ENCODE peak calls at places on chromosomes 13 and 19, in four cellular contexts. One of them, this sample, is unnamed.

GRCh38 chr13:33230178-33230881 is 55.2 kb downstream of the STARD13 start:
- DNase-seq in activated CD8-positive, alpha-beta memory T cell treated with anti-CD3 and anti-CD28 coated beads for 1 hour: no peak
- DNase-seq in progenitor cell of endocrine pancreas: no peak
- DNase-seq in CD4-positive, alpha-beta memory T cell: no peak
- DNase-seq in this sample: no peak

GRCh38 chr19:22595918-22596341 is 38.2 kb upstream of the ZNF492 start:
- DNase-seq in activated CD8-positive, alpha-beta memory T cell treated with anti-CD3 and anti-CD28 coated beads for 1 hour: no peak
- DNase-seq in progenitor cell of endocrine pancreas: no peak
- DNase-seq in CD4-positive, alpha-beta memory T cell: no peak
- DNase-seq in this sample: no peak

GRCh38 chr13:101552286-101552685 is 99.8 kb downstream of the ITGBL1 start:
- DNase-seq in progenitor cell of endocrine pancreas: no peak
- DNase-seq in CD4-positive, alpha-beta memory T cell: no peak
- DNase-seq in activated CD8-positive, alpha-beta memory T cell treated with anti-CD3 and anti-CD28 coated beads for 1 hour: no peak
- DNase-seq in this sample: no peak

GRCh38 chr13:106373989-106374572 is 161.4 kb downstream of the EFNB2 start:
- DNase-seq in progenitor cell of endocrine pancreas: no peak
- DNase-seq in CD4-positive, alpha-beta memory T cell: no peak
- DNase-seq in activated CD8-positive, alpha-beta memory T cell treated with anti-CD3 and anti-CD28 coated beads for 1 hour: no peak
- DNase-seq in this sample: no peak

GRCh38 chr19:16370671-16371391 is 46.2 kb downstream of the KLF2 start:
- DNase-seq in CD4-positive, alpha-beta memory T cell: no peak
- DNase-seq in progenitor cell of endocrine pancreas: no peak
- DNase-seq in activated CD8-positive, alpha-beta memory T cell treated with anti-CD3 and anti-CD28 coated beads for 1 hour: no peak
- DNase-seq in this sample: no peak

GRCh38 chr19:45179063-45179847 is 671 bp downstream of the BLOC1S3 start:
- DNase-seq in activated CD8-positive, alpha-beta memory T cell treated with anti-CD3 and anti-CD28 coated beads for 1 hour: no peak
- DNase-seq in progenitor cell of endocrine pancreas: no peak
- DNase-seq in CD4-positive, alpha-beta memory T cell: peak
- DNase-seq in this sample: no peak

GRCh38 chr13:52195052-52195837 is 35.8 kb upstream of the NEK3 start:
- DNase-seq in CD4-positive, alpha-beta memory T cell: peak
- DNase-seq in activated CD8-positive, alpha-beta memory T cell treated with anti-CD3 and anti-CD28 coated beads for 1 hour: peak
- DNase-seq in progenitor cell of endocrine pancreas: no peak
- DNase-seq in this sample: no peak

GRCh38 chr19:53467503-53468262 is at the start of gene ZNF813:
- DNase-seq in progenitor cell of endocrine pancreas: peak
- DNase-seq in CD4-positive, alpha-beta memory T cell: peak
- DNase-seq in activated CD8-positive, alpha-beta memory T cell treated with anti-CD3 and anti-CD28 coated beads for 1 hour: peak
- DNase-seq in this sample: peak

GRCh38 chr19:5308471-5309437 is 31.9 kb downstream of the PTPRS start:
- DNase-seq in progenitor cell of endocrine pancreas: no peak
- DNase-seq in activated CD8-positive, alpha-beta memory T cell treated with anti-CD3 and anti-CD28 coated beads for 1 hour: no peak
- DNase-seq in CD4-positive, alpha-beta memory T cell: no peak
- DNase-seq in this sample: no peak

GRCh38 chr13:83162493-83162892 is 719.8 kb downstream of the SLITRK1 start:
- DNase-seq in activated CD8-positive, alpha-beta memory T cell treated with anti-CD3 and anti-CD28 coated beads for 1 hour: no peak
- DNase-seq in CD4-positive, alpha-beta memory T cell: no peak
- DNase-seq in progenitor cell of endocrine pancreas: no peak
- DNase-seq in this sample: no peak

GRCh38 chr13:45295536-45295935 is 45.4 kb downstream of the TPT1 start:
- DNase-seq in CD4-positive, alpha-beta memory T cell: no peak
- DNase-seq in activated CD8-positive, alpha-beta memory T cell treated with anti-CD3 and anti-CD28 coated beads for 1 hour: no peak
- DNase-seq in progenitor cell of endocrine pancreas: no peak
- DNase-seq in this sample: no peak

GRCh38 chr13:22243519-22244197 is 572.8 kb downstream of the FGF9 start:
- DNase-seq in CD4-positive, alpha-beta memory T cell: no peak
- DNase-seq in activated CD8-positive, alpha-beta memory T cell treated with anti-CD3 and anti-CD28 coated beads for 1 hour: no peak
- DNase-seq in progenitor cell of endocrine pancreas: no peak
- DNase-seq in this sample: no peak

GRCh38 chr13:100490692-100491091 is 97.9 kb downstream of the GGACT start:
- DNase-seq in activated CD8-positive, alpha-beta memory T cell treated with anti-CD3 and anti-CD28 coated beads for 1 hour: no peak
- DNase-seq in progenitor cell of endocrine pancreas: no peak
- DNase-seq in CD4-positive, alpha-beta memory T cell: no peak
- DNase-seq in this sample: no peak

GRCh38 chr13:31742102-31742695 is 2.9 kb downstream of the RXFP2 start:
- DNase-seq in progenitor cell of endocrine pancreas: peak
- DNase-seq in CD4-positive, alpha-beta memory T cell: peak
- DNase-seq in activated CD8-positive, alpha-beta memory T cell treated with anti-CD3 and anti-CD28 coated beads for 1 hour: peak
- DNase-seq in this sample: no peak

GRCh38 chr13:113928701-113929627 is 44.9 kb downstream of the C13orf46 start:
- DNase-seq in activated CD8-positive, alpha-beta memory T cell treated with anti-CD3 and anti-CD28 coated beads for 1 hour: no peak
- DNase-seq in progenitor cell of endocrine pancreas: no peak
- DNase-seq in CD4-positive, alpha-beta memory T cell: no peak
- DNase-seq in this sample: no peak

GRCh38 chr19:40257096-40257517 is 28.0 kb downstream of the AKT2 start:
- DNase-seq in progenitor cell of endocrine pancreas: no peak
- DNase-seq in activated CD8-positive, alpha-beta memory T cell treated with anti-CD3 and anti-CD28 coated beads for 1 hour: no peak
- DNase-seq in CD4-positive, alpha-beta memory T cell: no peak
- DNase-seq in this sample: no peak

GRCh38 chr13:79779761-79780160 is 298.8 kb downstream of the NDFIP2 start:
- DNase-seq in activated CD8-positive, alpha-beta memory T cell treated with anti-CD3 and anti-CD28 coated beads for 1 hour: no peak
- DNase-seq in CD4-positive, alpha-beta memory T cell: no peak
- DNase-seq in progenitor cell of endocrine pancreas: no peak
- DNase-seq in this sample: no peak